ENCODE peak calls at places on chromosomes 2 and 18, in six cellular contexts. C is GM12878, E is A549, F is HepG2, D is upper lobe of left lung, H is K562. R is an unnamed sample.

GRCh38 chr2:70904371-70905216 is 31.1 kb upstream of the ATP6V1B1 start:
- ATAC-seq in C (no peak), E (no peak), F (no peak), D (no peak), H (no peak), R (no peak)

GRCh38 chr2:188773075-188773474 is 201.1 kb upstream of the COL3A1 start:
- ATAC-seq in C (no peak), E (no peak), F (no peak), D (no peak), H (no peak), R (no peak)

GRCh38 chr2:27492557-27492956 is 2.4 kb downstream of the FNDC4 start:
- ATAC-seq in C (no peak), E (no peak), F (no peak), D (no peak), H (no peak), R (no peak)

GRCh38 chr2:117980783-117981676 is 32.8 kb downstream of the CCDC93 start:
- ATAC-seq in C (no peak), E (peak), F (no peak), D (peak), H (no peak), R (peak)

GRCh38 chr2:9675369-9676351 is 44.9 kb upstream of the YWHAQ start:
- ATAC-seq in C (no peak), E (peak), F (peak), D (peak), H (peak), R (peak)

GRCh38 chr2:158204741-158205165 is 103.1 kb downstream of the UPP2 start:
- ATAC-seq in C (peak), E (no peak), F (no peak), D (no peak), H (no peak), R (no peak)

GRCh38 chr18:63785031-63785430 is 9.8 kb downstream of the SERPINB7 start:
- ATAC-seq in C (no peak), E (no peak), F (no peak), D (no peak), H (no peak), R (no peak)

GRCh38 chr2:21228041-21228895 is 104.5 kb downstream of the TDRD15 start:
- ATAC-seq in C (no peak), E (no peak), F (peak), D (no peak), H (peak), R (no peak)

GRCh38 chr2:105443610-105444598 is 45.1 kb upstream of the FHL2 start:
- ATAC-seq in C (no peak), E (no peak), F (peak), D (no peak), H (peak), R (no peak)

GRCh38 chr2:31581124-31581795 is 522 bp upstream of the SRD5A2 start:
- ATAC-seq in C (no peak), E (no peak), F (peak), D (no peak), H (no peak), R (no peak)

GRCh38 chr2:85607268-85608215 is 4.3 kb downstream of the C2orf68 start:
- ATAC-seq in C (no peak), E (no peak), F (no peak), D (no peak), H (no peak), R (no peak)

GRCh38 chr18:58862851-58863538 is 1.7 kb upstream of the ZNF532 start:
- ATAC-seq in C (peak), E (peak), F (no peak), D (peak), H (no peak), R (peak)

GRCh38 chr2:103594823-103595222 is 833.0 kb downstream of the TMEM182 start:
- ATAC-seq in C (no peak), E (no peak), F (no peak), D (no peak), H (no peak), R (no peak)

GRCh38 chr2:110794390-110794789 is 62.0 kb downstream of the ACOXL start:
- ATAC-seq in C (no peak), E (no peak), F (no peak), D (no peak), H (no peak), R (no peak)

GRCh38 chr2:64001382-64002101 is 17.7 kb downstream of the VPS54 start:
- ATAC-seq in C (no peak), E (no peak), F (peak), D (no peak), H (no peak), R (no peak)

GRCh38 chr2:105522645-105523044 is 123.8 kb upstream of the FHL2 start:
- ATAC-seq in C (no peak), E (no peak), F (peak), D (no peak), H (no peak), R (no peak)

GRCh38 chr2:127197475-127198385 is 22.4 kb downstream of the CYP27C1 start:
- ATAC-seq in C (peak), E (peak), F (peak), D (peak), H (peak), R (peak)

GRCh38 chr2:238251986-238252385 is 12.1 kb upstream of the HES6 start:
- ATAC-seq in C (no peak), E (no peak), F (no peak), D (no peak), H (no peak), R (no peak)

GRCh38 chr2:165876712-165877111 is 76.9 kb downstream of the TTC21B start:
- ATAC-seq in C (peak), E (no peak), F (peak), D (no peak), H (peak), R (no peak)

GRCh38 chr2:203444738-203445137 is 90.4 kb downstream of the RAPH1 start:
- ATAC-seq in C (no peak), E (no peak), F (no peak), D (no peak), H (no peak), R (no peak)

GRCh38 chr2:138615257-138615656 is 113.7 kb downstream of the SPOPL start:
- ATAC-seq in C (peak), E (peak), F (peak), D (no peak), H (no peak), R (no peak)
- TF ChIP-seq EP300 in C (no peak), E (no peak), F (no peak), D (no peak), H (no peak), R (no peak)

GRCh38 chr18:9944805-9945204 is 31.0 kb downstream of the VAPA start:
- ATAC-seq in C (no peak), E (no peak), F (peak), D (no peak), H (no peak), R (no peak)
- TF ChIP-seq EP300 in C (no peak), E (no peak), F (no peak), D (no peak), H (no peak), R (no peak)

GRCh38 chr2:240236217-240237111 is 96.0 kb upstream of the OTOS start:
- ATAC-seq in C (no peak), E (no peak), F (no peak), D (no peak), H (no peak), R (no peak)
- TF ChIP-seq EP300 in C (no peak), E (no peak), F (no peak), D (no peak), H (no peak), R (no peak)

GRCh38 chr2:4445821-4446220 is 742.4 kb downstream of the DCDC2C start:
- ATAC-seq in C (no peak), E (no peak), F (no peak), D (no peak), H (no peak), R (no peak)
- TF ChIP-seq EP300 in C (no peak), E (no peak), F (no peak), D (no peak), H (no peak), R (no peak)

GRCh38 chr2:102130651-102130991 is 11.9 kb upstream of the IL1R1 start:
- ATAC-seq in C (no peak), E (no peak), F (no peak), D (no peak), H (no peak), R (no peak)

GRCh38 chr2:102129956-102130650 is 12.4 kb upstream of the IL1R1 start:
- ATAC-seq in C (no peak), E (no peak), F (no peak), D (no peak), H (no peak), R (no peak)

GRCh38 chr2:102126660-102127059 is 15.9 kb upstream of the IL1R1 start:
- ATAC-seq in C (no peak), E (no peak), F (no peak), D (no peak), H (no peak), R (no peak)

GRCh38 chr2:102129082-102129481 is 13.5 kb upstream of the IL1R1 start:
- ATAC-seq in C (no peak), E (no peak), F (no peak), D (no peak), H (no peak), R (no peak)

GRCh38 chr2:102131564-102131963 is 11.0 kb upstream of the IL1R1 start:
- ATAC-seq in C (no peak), E (no peak), F (no peak), D (no peak), H (no peak), R (no peak)
- TF ChIP-seq EP300 in C (no peak), E (no peak), F (no peak), D (no peak), H (no peak), R (no peak)

GRCh38 chr18:13259701-13260100 is 41.1 kb downstream of the LDLRAD4 start:
- ATAC-seq in C (no peak), E (no peak), F (no peak), D (no peak), H (no peak), R (no peak)
- TF ChIP-seq EP300 in C (no peak), E (no peak), F (no peak), D (no peak), H (no peak), R (no peak)

R was measured in gastroesophageal sphincter.